ENCODE peak calls at places on chromosomes 7 and 10, in ten cellular contexts. Q is progenitor cell of endocrine pancreas, C is tibial artery, R is heart right ventricle, A is neural progenitor cell, I is fibroblast of the aortic adventitia, G is AG04450, T is endothelial cell, Y is cardiac fibroblast, H is GM10248. P is an unnamed sample.
A peak's percentile ranks its signal among the peaks of the same experiment; 100 is the strongest.

GRCh38 chr7:42262907-42263466 is 26.0 kb upstream of the GLI3 start:
- DNase-seq in Q (no peak), C (peak; percentile 69), R (peak; percentile 44), A (peak; percentile 7), I (peak; percentile 49), G (peak; percentile 15), T (no peak), Y (peak; percentile 75), H (no peak), P (peak; percentile 53)

GRCh38 chr7:13639416-13639815 is 350.1 kb downstream of the ETV1 start:
- DNase-seq in Q (no peak), C (no peak), R (no peak), A (no peak), I (no peak), G (no peak), T (no peak), Y (no peak), H (no peak), P (no peak)

GRCh38 chr10:115958043-115958442 is 315.0 kb downstream of the GFRA1 start:
- DNase-seq in Q (no peak), C (no peak), R (no peak), A (no peak), I (no peak), G (no peak), T (no peak), Y (no peak), H (no peak), P (no peak)

GRCh38 chr7:157612664-157613561 is 276.1 kb downstream of the DNAJB6 start:
- DNase-seq in Q (no peak), C (peak; percentile 21), R (peak; percentile 59), A (peak; percentile 31), I (no peak), G (no peak), T (no peak), Y (no peak), H (peak; percentile 39), P (no peak)

GRCh38 chr10:11150255-11150731 is 132.6 kb downstream of the CELF2 start:
- DNase-seq in Q (no peak), C (no peak), R (no peak), A (no peak), I (no peak), G (no peak), T (no peak), Y (no peak), H (no peak), P (no peak)

GRCh38 chr7:157622000-157622399 is 285.2 kb downstream of the DNAJB6 start:
- DNase-seq in Q (no peak), C (no peak), R (no peak), A (no peak), I (no peak), G (no peak), T (no peak), Y (no peak), H (no peak), P (no peak)

GRCh38 chr7:128082431-128082830 is 51.2 kb upstream of the LRRC4 start:
- DNase-seq in Q (no peak), C (no peak), R (no peak), A (peak; percentile 48), I (no peak), G (no peak), T (no peak), Y (no peak), H (no peak), P (no peak)

GRCh38 chr7:26117142-26117807 is 34.7 kb upstream of the NFE2L3 start:
- DNase-seq in Q (no peak), C (no peak), R (no peak), A (peak; percentile 33), I (no peak), G (no peak), T (no peak), Y (no peak), H (no peak), P (no peak)

GRCh38 chr10:72186633-72187330 is 29.0 kb upstream of the ANAPC16 start:
- DNase-seq in Q (no peak), C (peak; percentile 54), R (no peak), A (no peak), I (peak; percentile 84), G (no peak), T (no peak), Y (peak; percentile 96), H (no peak), P (no peak)

GRCh38 chr10:61897671-61898434 is 3.6 kb upstream of the ARID5B start:
- DNase-seq in Q (no peak), C (peak; percentile 51), R (no peak), A (peak; percentile 62), I (peak; percentile 67), G (no peak), T (peak; percentile 29), Y (peak; percentile 74), H (no peak), P (no peak)
- TF ChIP-seq CTCF in Q (peak; percentile 48), C (peak; percentile 38), R (no peak), A (peak; percentile 33), I (peak; percentile 61), G (peak; percentile 53), T (no peak), Y (peak; percentile 46), H (no peak), P (peak; percentile 52)

GRCh38 chr7:123499211-123499968 is 35.0 kb downstream of the IQUB start:
- DNase-seq in Q (no peak), C (no peak), R (no peak), A (no peak), I (peak; percentile 22), G (no peak), T (no peak), Y (peak; percentile 23), H (no peak), P (no peak)

GRCh38 chr7:123498651-123499050 is 35.7 kb downstream of the IQUB start:
- DNase-seq in Q (no peak), C (no peak), R (no peak), A (no peak), I (no peak), G (no peak), T (no peak), Y (no peak), H (no peak), P (no peak)

GRCh38 chr7:123492485-123492884 is 41.9 kb downstream of the IQUB start:
- DNase-seq in Q (no peak), C (no peak), R (no peak), A (no peak), I (no peak), G (no peak), T (no peak), Y (no peak), H (no peak), P (no peak)

DNA sequence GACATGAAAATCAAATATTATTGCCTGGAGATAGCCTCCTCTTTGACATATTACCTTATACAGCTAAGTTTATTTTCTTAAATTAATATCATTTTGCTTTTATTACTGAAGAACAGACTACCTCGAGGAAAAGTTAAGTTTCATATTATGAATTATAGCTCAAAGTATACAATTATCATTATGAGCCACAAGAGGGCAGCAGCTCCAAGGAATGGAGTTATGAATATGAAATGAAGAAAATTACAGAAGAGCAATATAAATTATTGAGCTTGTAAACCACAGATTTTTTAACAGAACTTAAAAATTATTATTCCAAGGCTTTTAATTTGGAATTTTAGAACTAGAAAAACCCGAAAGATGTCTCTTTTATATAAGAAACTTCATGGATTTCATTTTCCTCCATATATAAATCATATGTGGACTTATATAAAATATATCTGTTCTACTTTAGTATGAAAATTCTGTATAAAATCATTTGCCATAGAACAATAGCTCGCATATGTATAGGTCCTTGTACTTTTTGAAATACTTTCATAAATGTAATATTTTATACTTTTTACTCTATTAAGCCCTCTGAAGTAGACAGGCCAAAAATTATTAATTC is 40.1 kb downstream of the IQUB start:
- DNase-seq in Q (no peak), C (no peak), R (no peak), A (peak; percentile 23), I (peak; percentile 62), G (no peak), T (no peak), Y (peak; percentile 65), H (peak; percentile 26), P (no peak)
- TF ChIP-seq CTCF in Q (peak; percentile 81), C (peak; percentile 49), R (peak; percentile 82), A (peak; percentile 88), I (peak; percentile 68), G (peak; percentile 74), T (peak; percentile 82), Y (peak; percentile 55), H (peak; percentile 81), P (peak; percentile 91)

GRCh38 chr10:100812978-100813377 is 67.6 kb downstream of the PAX2 start:
- DNase-seq in Q (no peak), C (no peak), R (no peak), A (no peak), I (no peak), G (no peak), T (no peak), Y (no peak), H (no peak), P (no peak)
- TF ChIP-seq CTCF in Q (peak; percentile 21), C (no peak), R (no peak), A (peak; percentile 15), I (peak; percentile 2), G (peak; percentile 6), T (no peak), Y (no peak), H (no peak), P (no peak)

GRCh38 chr10:78947226-78947625 is 121.5 kb upstream of the ZMIZ1 start:
- DNase-seq in Q (no peak), C (no peak), R (no peak), A (no peak), I (no peak), G (no peak), T (no peak), Y (no peak), H (no peak), P (no peak)

GRCh38 chr10:78942006-78942405 is 126.8 kb upstream of the ZMIZ1 start:
- DNase-seq in Q (no peak), C (no peak), R (no peak), A (no peak), I (peak; percentile 28), G (no peak), T (no peak), Y (peak; percentile 47), H (no peak), P (no peak)

GRCh38 chr10:78947733-78948132 is 121.0 kb upstream of the ZMIZ1 start:
- DNase-seq in Q (no peak), C (no peak), R (no peak), A (no peak), I (no peak), G (no peak), T (no peak), Y (no peak), H (no peak), P (no peak)

GRCh38 chr10:78945838-78946237 is 122.9 kb upstream of the ZMIZ1 start:
- DNase-seq in Q (no peak), C (no peak), R (no peak), A (no peak), I (no peak), G (no peak), T (no peak), Y (no peak), H (no peak), P (no peak)

DNA sequence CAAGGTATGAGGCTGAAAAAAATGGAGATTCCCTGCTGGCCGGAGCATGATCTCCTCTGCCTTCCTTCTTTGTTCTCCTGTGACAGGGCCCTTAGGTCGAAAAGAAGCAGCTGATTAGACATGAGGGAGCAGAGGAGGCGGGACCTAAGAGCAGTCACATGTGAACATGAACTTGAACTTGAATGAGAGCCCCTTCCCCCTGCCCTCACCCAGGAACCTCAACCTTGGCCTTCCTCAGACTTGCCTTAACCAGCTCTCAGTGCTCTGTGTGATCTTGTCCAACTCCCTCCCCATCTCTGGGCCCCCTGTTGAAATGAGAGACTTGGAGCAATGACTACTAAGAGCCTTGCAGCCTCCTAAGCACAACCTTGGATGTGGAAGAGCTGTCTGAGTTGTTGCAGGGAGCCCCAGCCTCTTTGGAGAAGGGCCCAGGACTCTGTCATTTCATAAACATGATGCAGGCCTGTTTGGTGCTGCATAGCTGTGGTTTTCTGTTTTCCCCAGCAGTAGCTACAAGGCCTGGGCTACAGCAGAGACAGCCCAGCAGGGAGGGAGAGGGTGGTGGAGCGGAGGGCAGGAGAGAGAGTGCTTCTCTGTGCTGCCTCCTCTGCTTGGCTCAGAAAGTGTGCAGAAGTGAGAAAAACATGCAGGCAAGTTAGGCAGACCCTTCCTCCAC is 124.0 kb upstream of the ZMIZ1 start:
- DNase-seq in Q (no peak), C (peak; percentile 74), R (no peak), A (no peak), I (peak; percentile 98), G (peak; percentile 95), T (no peak), Y (peak; percentile 97), H (no peak), P (no peak)
- TF ChIP-seq CTCF in Q (no peak), C (no peak), R (no peak), A (no peak), I (no peak), G (peak; percentile 12), T (no peak), Y (no peak), H (no peak), P (no peak)